ENCODE peak calls at places on chromosomes 3 and 15, in seven cellular contexts. G is body of pancreas, X is Panc1, R is foreskin fibroblast, C is glutamatergic neuron, P is HFFc6, K is RWPE1. B is an unnamed sample.

GRCh38 chr3:140268103-140268502 is 333.1 kb downstream of the CLSTN2 start:
- DNase-seq in C (no peak), R (no peak), P (no peak), K (no peak), X (no peak), G (no peak), B (no peak)

GRCh38 chr3:133863865-133864264 is 31.8 kb downstream of the RAB6B start:
- DNase-seq in K (no peak), C (no peak), X (no peak), R (no peak), P (no peak), G (no peak), B (no peak)

GRCh38 chr15:60520825-60521368 is 42.0 kb upstream of the ICE2 start:
- DNase-seq in K (peak; percentile 49), G (peak; percentile 82), P (peak; percentile 60), C (peak; percentile 82), X (peak; percentile 72), R (peak; percentile 85), B (peak; percentile 60)

GRCh38 chr3:182914341-182914740 is 66.0 kb downstream of the DCUN1D1 start:
- DNase-seq in P (no peak), K (no peak), R (no peak), X (no peak), C (no peak), G (no peak), B (no peak)

GRCh38 chr3:25565807-25566206 is 98.9 kb downstream of the TOP2B start:
- DNase-seq in C (no peak), P (no peak), G (no peak), K (no peak), R (no peak), X (no peak), B (no peak)

GRCh38 chr3:111601810-111602209 is 6.7 kb upstream of the ZBED2 start:
- DNase-seq in P (no peak), C (no peak), X (no peak), G (no peak), K (no peak), R (no peak), B (no peak)

GRCh38 chr3:173733029-173733652 is 335.6 kb downstream of the NLGN1 start:
- DNase-seq in K (no peak), G (peak; percentile 6), R (peak; percentile 68), C (no peak), P (peak; percentile 64), X (no peak), B (no peak)

GRCh38 chr3:87426916-87427315 is 150.5 kb upstream of the POU1F1 start:
- DNase-seq in C (no peak), X (no peak), K (no peak), R (peak; percentile 35), P (peak; percentile 19), G (no peak), B (no peak)

GRCh38 chr3:161409069-161409468 is 37.8 kb upstream of the SPTSSB start:
- DNase-seq in X (no peak), P (peak; percentile 38), C (no peak), G (peak; percentile 30), R (peak; percentile 76), K (peak; percentile 54), B (no peak)

GRCh38 chr15:78630886-78631633 is 9.9 kb downstream of the CHRNB4 start:
- DNase-seq in K (no peak), P (no peak), X (no peak), G (no peak), R (no peak), C (no peak), B (no peak)

GRCh38 chr3:41223691-41224090 is 24.4 kb downstream of the CTNNB1 start:
- DNase-seq in X (no peak), G (no peak), C (no peak), R (no peak), P (no peak), K (no peak), B (no peak)

GRCh38 chr15:101482526-101483371 is 6.8 kb downstream of the PCSK6 start:
- DNase-seq in X (no peak), R (no peak), C (no peak), G (no peak), P (no peak), K (peak; percentile 58), B (no peak)

GRCh38 chr3:30680789-30681188 is 74.4 kb downstream of the TGFBR2 start:
- DNase-seq in K (no peak), C (no peak), X (no peak), P (no peak), R (peak; percentile 65), G (no peak), B (no peak)

GRCh38 chr3:115186351-115187148 is 39.5 kb upstream of the ZBTB20 start:
- DNase-seq in P (no peak), G (no peak), C (no peak), K (no peak), X (no peak), R (no peak), B (no peak)

GRCh38 chr3:151750678-151751077 is 17.0 kb downstream of the AADACL2 start:
- DNase-seq in C (no peak), K (no peak), X (no peak), G (no peak), P (no peak), R (no peak), B (no peak)

GRCh38 chr15:60774829-60775228 is 295.9 kb upstream of the ICE2 start:
- DNase-seq in X (no peak), K (no peak), P (no peak), R (no peak), G (no peak), C (no peak), B (no peak)

GRCh38 chr15:51195459-51195858 is 100.8 kb upstream of the TNFAIP8L3 start:
- DNase-seq in X (no peak), K (no peak), G (no peak), R (peak; percentile 33), P (no peak), C (no peak), B (no peak)

GRCh38 chr3:160583451-160583850 is 18.1 kb upstream of the KPNA4 start:
- DNase-seq in C (no peak), X (no peak), P (no peak), R (no peak), G (no peak), K (no peak), B (no peak)

DNA sequence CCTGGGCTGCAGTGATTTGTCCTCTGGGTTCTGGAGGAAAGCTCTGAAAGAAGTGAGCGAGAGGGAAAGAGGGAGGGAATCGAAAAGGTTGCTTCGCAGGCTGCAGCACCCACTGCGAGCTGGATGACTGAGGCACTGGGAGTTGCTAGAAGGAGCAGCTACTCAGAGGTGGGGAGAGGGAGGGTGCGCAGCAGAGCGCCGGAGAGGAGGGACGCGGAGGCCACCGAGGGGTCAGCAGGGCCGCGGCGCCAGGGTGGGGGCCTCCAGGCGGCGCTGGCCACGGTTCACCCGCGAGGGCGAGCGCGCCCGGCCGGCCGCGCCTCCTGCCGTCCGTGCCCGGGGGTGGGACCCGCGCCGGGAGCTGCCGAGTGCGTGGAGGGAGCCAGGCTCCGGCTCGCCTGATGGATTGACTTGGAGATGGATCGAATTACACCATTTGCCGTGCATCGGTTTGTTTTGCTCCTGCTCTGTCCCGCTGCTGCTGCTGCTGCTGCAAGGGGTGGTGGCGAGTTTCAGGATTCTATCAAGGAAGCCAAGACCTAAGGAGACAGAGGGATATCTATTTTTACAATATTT is at the start of gene SEMA6D:
- DNase-seq in G (peak; percentile 89), C (peak; percentile 93), P (peak; percentile 64), K (peak; percentile 86), R (peak; percentile 93), X (no peak), B (peak; percentile 34)
- TF ChIP-seq CTCF in G (peak; percentile 62), C (peak; percentile 33), P (peak; percentile 71), K (peak; percentile 83), R (peak; percentile 25), X (peak; percentile 44), B (peak; percentile 13)

GRCh38 chr15:73683624-73684536 is at the start of gene CD276:
- DNase-seq in P (peak; percentile 67), R (peak; percentile 92), C (peak; percentile 85), X (no peak), G (peak; percentile 89), K (peak; percentile 77), B (peak; percentile 78)
- TF ChIP-seq CTCF in P (peak; percentile 68), R (peak; percentile 38), C (no peak), X (peak; percentile 79), G (no peak), K (peak; percentile 17), B (peak; percentile 43)

DNA sequence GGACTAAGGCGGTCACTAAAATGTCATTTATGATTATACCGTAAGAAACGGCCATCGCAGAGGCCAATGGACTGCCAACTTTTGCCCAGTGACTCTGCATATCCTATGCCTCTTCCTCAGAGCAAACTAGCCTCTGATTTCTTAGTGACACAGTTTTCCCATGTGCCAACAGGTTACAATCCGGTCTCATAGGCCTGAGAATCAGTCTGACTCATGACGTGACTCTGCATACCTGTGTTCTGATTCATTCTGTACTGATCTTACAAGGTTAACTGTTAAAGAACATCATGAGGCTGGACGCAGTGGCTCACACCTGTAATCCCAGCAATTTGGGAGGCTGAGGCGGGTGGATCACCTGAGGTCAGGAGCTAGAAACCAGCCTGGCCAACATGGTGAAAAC is 17.8 kb downstream of the RUBCN start:
- DNase-seq in C (no peak), G (no peak), P (peak; percentile 89), R (peak; percentile 89), X (peak; percentile 100), K (peak; percentile 83), B (no peak)
- TF ChIP-seq CTCF in C (no peak), G (no peak), P (no peak), R (no peak), X (no peak), K (no peak), B (no peak)

DNA sequence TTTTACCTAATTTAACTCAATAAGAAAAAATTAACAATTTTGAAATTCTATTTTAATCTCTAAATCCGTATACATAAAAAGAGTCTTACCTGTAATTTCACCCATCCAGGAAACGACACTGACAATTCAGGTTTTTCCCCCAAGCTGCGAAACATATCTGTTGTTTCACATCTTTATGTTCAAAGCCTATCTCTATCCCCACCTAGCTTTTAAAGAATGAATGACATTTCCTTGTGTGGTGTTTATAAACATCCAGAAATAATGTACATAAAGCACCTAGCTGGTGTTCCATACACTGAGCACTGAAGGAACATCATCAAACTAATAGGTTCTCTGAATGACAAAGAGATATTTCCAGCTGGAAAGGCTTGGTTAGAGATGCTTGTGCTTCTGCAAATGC is 867.8 kb downstream of the SQOR start:
- DNase-seq in P (no peak), K (no peak), X (no peak), R (peak; percentile 9), C (no peak), G (no peak), B (no peak)
- TF ChIP-seq CTCF in P (peak; percentile 69), K (no peak), X (peak; percentile 25), R (peak; percentile 13), C (peak; percentile 38), G (peak; percentile 27), B (no peak)

GRCh38 chr3:55817177-55817576 is 330.1 kb upstream of the WNT5A start:
- DNase-seq in C (no peak), R (no peak), K (no peak), P (no peak), X (no peak), G (no peak), B (no peak)
- TF ChIP-seq CTCF in C (no peak), R (no peak), K (no peak), P (no peak), X (no peak), G (no peak), B (no peak)

DNA sequence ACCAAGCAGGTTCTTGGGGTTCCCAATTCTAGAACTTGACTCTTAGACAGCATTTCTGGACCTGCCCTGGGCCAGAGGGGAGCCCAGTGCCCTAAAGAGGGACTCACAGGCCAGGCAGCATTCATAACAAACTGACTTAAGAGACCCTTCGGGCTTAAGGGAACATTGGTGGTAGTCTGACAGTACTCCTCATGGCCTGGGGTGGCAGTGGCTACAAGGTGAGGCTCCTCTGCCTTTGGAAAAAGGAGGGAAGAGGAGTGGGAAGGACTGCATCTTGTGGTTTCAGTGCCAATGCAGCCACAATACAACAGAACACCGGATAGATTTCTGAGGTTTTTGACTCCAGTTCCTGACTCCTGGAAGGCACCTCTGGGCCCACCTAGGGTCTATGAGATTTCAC is 172.2 kb upstream of the STRIT1 start:
- DNase-seq in X (no peak), R (no peak), G (no peak), K (no peak), C (no peak), P (no peak), B (no peak)
- TF ChIP-seq CTCF in X (no peak), R (no peak), G (no peak), K (no peak), C (no peak), P (no peak), B (no peak)

B was measured in GM10248.